ENCODE peak calls at places on chromosomes 3 and 15, in ten cellular contexts. One of them, this sample, is unnamed.

GRCh38 chr3:129123314-129124060 is 1.9 kb upstream of the RAB43 start:
- DNase-seq in fibroblast of lung: peak; percentile 65
- DNase-seq in trophoblast cell: peak; percentile 33
- DNase-seq in lung: no peak
- DNase-seq in astrocyte of the cerebellum: no peak
- DNase-seq in Right ventricle myocardium superior: no peak
- DNase-seq in stimulated activated CD4-positive, alpha-beta T cell treated with anti-CD3 and anti-CD28 coated beads, TNF-alpha, amount 100 ng/mL, for 4 hours: no peak
- DNase-seq in mucosa of descending colon: no peak
- DNase-seq in stimulated activated CD8-positive, alpha-beta memory T cell treated with anti-CD3 and anti-CD28 coated beads, Interleukin-4, amount 100 ng/mL, for 24 hours: no peak
- DNase-seq in stomach: no peak
- DNase-seq in this sample: no peak

GRCh38 chr15:41881925-41882688 is 11.7 kb downstream of the SPTBN5 start:
- DNase-seq in trophoblast cell: peak; percentile 47
- DNase-seq in stimulated activated CD4-positive, alpha-beta T cell treated with anti-CD3 and anti-CD28 coated beads, TNF-alpha, amount 100 ng/mL, for 4 hours: no peak
- DNase-seq in mucosa of descending colon: no peak
- DNase-seq in Right ventricle myocardium superior: peak; percentile 70
- DNase-seq in stomach: peak; percentile 48
- DNase-seq in stimulated activated CD8-positive, alpha-beta memory T cell treated with anti-CD3 and anti-CD28 coated beads, Interleukin-4, amount 100 ng/mL, for 24 hours: no peak
- DNase-seq in fibroblast of lung: no peak
- DNase-seq in astrocyte of the cerebellum: no peak
- DNase-seq in lung: no peak
- DNase-seq in this sample: no peak

GRCh38 chr15:75928680-75929608 is 25.3 kb downstream of the FBXO22 start:
- DNase-seq in astrocyte of the cerebellum: no peak
- DNase-seq in Right ventricle myocardium superior: no peak
- DNase-seq in stimulated activated CD8-positive, alpha-beta memory T cell treated with anti-CD3 and anti-CD28 coated beads, Interleukin-4, amount 100 ng/mL, for 24 hours: no peak
- DNase-seq in stomach: peak; percentile 26
- DNase-seq in trophoblast cell: peak; percentile 62
- DNase-seq in mucosa of descending colon: no peak
- DNase-seq in lung: no peak
- DNase-seq in stimulated activated CD4-positive, alpha-beta T cell treated with anti-CD3 and anti-CD28 coated beads, TNF-alpha, amount 100 ng/mL, for 4 hours: no peak
- DNase-seq in fibroblast of lung: peak; percentile 39
- DNase-seq in this sample: no peak

GRCh38 chr3:162072656-162073055 is 576.0 kb downstream of the OTOL1 start:
- DNase-seq in stomach: no peak
- DNase-seq in lung: no peak
- DNase-seq in mucosa of descending colon: no peak
- DNase-seq in astrocyte of the cerebellum: no peak
- DNase-seq in stimulated activated CD4-positive, alpha-beta T cell treated with anti-CD3 and anti-CD28 coated beads, TNF-alpha, amount 100 ng/mL, for 4 hours: no peak
- DNase-seq in fibroblast of lung: no peak
- DNase-seq in Right ventricle myocardium superior: no peak
- DNase-seq in trophoblast cell: no peak
- DNase-seq in stimulated activated CD8-positive, alpha-beta memory T cell treated with anti-CD3 and anti-CD28 coated beads, Interleukin-4, amount 100 ng/mL, for 24 hours: no peak
- DNase-seq in this sample: no peak

GRCh38 chr3:5813521-5813920 is 626.0 kb downstream of the EDEM1 start:
- DNase-seq in stimulated activated CD4-positive, alpha-beta T cell treated with anti-CD3 and anti-CD28 coated beads, TNF-alpha, amount 100 ng/mL, for 4 hours: no peak
- DNase-seq in trophoblast cell: peak; percentile 37
- DNase-seq in mucosa of descending colon: no peak
- DNase-seq in Right ventricle myocardium superior: no peak
- DNase-seq in lung: no peak
- DNase-seq in astrocyte of the cerebellum: peak; percentile 8
- DNase-seq in stimulated activated CD8-positive, alpha-beta memory T cell treated with anti-CD3 and anti-CD28 coated beads, Interleukin-4, amount 100 ng/mL, for 24 hours: no peak
- DNase-seq in stomach: no peak
- DNase-seq in fibroblast of lung: no peak
- DNase-seq in this sample: no peak

GRCh38 chr3:9121366-9121765 is 128.1 kb downstream of the SRGAP3 start:
- DNase-seq in mucosa of descending colon: no peak
- DNase-seq in stimulated activated CD4-positive, alpha-beta T cell treated with anti-CD3 and anti-CD28 coated beads, TNF-alpha, amount 100 ng/mL, for 4 hours: no peak
- DNase-seq in trophoblast cell: no peak
- DNase-seq in stomach: no peak
- DNase-seq in lung: no peak
- DNase-seq in stimulated activated CD8-positive, alpha-beta memory T cell treated with anti-CD3 and anti-CD28 coated beads, Interleukin-4, amount 100 ng/mL, for 24 hours: no peak
- DNase-seq in Right ventricle myocardium superior: no peak
- DNase-seq in astrocyte of the cerebellum: no peak
- DNase-seq in fibroblast of lung: no peak
- DNase-seq in this sample: no peak

GRCh38 chr3:94293793-94294195 is 230.9 kb downstream of the NSUN3 start:
- DNase-seq in Right ventricle myocardium superior: no peak
- DNase-seq in stimulated activated CD8-positive, alpha-beta memory T cell treated with anti-CD3 and anti-CD28 coated beads, Interleukin-4, amount 100 ng/mL, for 24 hours: no peak
- DNase-seq in fibroblast of lung: no peak
- DNase-seq in stimulated activated CD4-positive, alpha-beta T cell treated with anti-CD3 and anti-CD28 coated beads, TNF-alpha, amount 100 ng/mL, for 4 hours: no peak
- DNase-seq in lung: no peak
- DNase-seq in stomach: no peak
- DNase-seq in trophoblast cell: no peak
- DNase-seq in astrocyte of the cerebellum: no peak
- DNase-seq in mucosa of descending colon: no peak
- DNase-seq in this sample: no peak

GRCh38 chr3:138824114-138824506 is 10.6 kb downstream of the PIK3CB start:
- DNase-seq in stimulated activated CD8-positive, alpha-beta memory T cell treated with anti-CD3 and anti-CD28 coated beads, Interleukin-4, amount 100 ng/mL, for 24 hours: no peak
- DNase-seq in stomach: no peak
- DNase-seq in fibroblast of lung: no peak
- DNase-seq in lung: no peak
- DNase-seq in stimulated activated CD4-positive, alpha-beta T cell treated with anti-CD3 and anti-CD28 coated beads, TNF-alpha, amount 100 ng/mL, for 4 hours: no peak
- DNase-seq in Right ventricle myocardium superior: no peak
- DNase-seq in astrocyte of the cerebellum: no peak
- DNase-seq in trophoblast cell: no peak
- DNase-seq in mucosa of descending colon: no peak
- DNase-seq in this sample: no peak

GRCh38 chr15:96374494-96374893 is 44.0 kb downstream of the NR2F2 start:
- DNase-seq in stomach: no peak
- DNase-seq in stimulated activated CD4-positive, alpha-beta T cell treated with anti-CD3 and anti-CD28 coated beads, TNF-alpha, amount 100 ng/mL, for 4 hours: no peak
- DNase-seq in Right ventricle myocardium superior: no peak
- DNase-seq in lung: no peak
- DNase-seq in mucosa of descending colon: no peak
- DNase-seq in trophoblast cell: no peak
- DNase-seq in stimulated activated CD8-positive, alpha-beta memory T cell treated with anti-CD3 and anti-CD28 coated beads, Interleukin-4, amount 100 ng/mL, for 24 hours: no peak
- DNase-seq in fibroblast of lung: peak; percentile 66
- DNase-seq in astrocyte of the cerebellum: no peak
- DNase-seq in this sample: no peak

GRCh38 chr3:41234823-41235722 is 35.8 kb downstream of the CTNNB1 start:
- DNase-seq in stimulated activated CD4-positive, alpha-beta T cell treated with anti-CD3 and anti-CD28 coated beads, TNF-alpha, amount 100 ng/mL, for 4 hours: no peak
- DNase-seq in Right ventricle myocardium superior: no peak
- DNase-seq in fibroblast of lung: peak; percentile 66
- DNase-seq in stomach: no peak
- DNase-seq in astrocyte of the cerebellum: peak; percentile 44
- DNase-seq in lung: no peak
- DNase-seq in stimulated activated CD8-positive, alpha-beta memory T cell treated with anti-CD3 and anti-CD28 coated beads, Interleukin-4, amount 100 ng/mL, for 24 hours: no peak
- DNase-seq in trophoblast cell: no peak
- DNase-seq in mucosa of descending colon: no peak
- DNase-seq in this sample: no peak

GRCh38 chr3:158845748-158846350 is 44.0 kb downstream of the MFSD1 start:
- DNase-seq in trophoblast cell: peak; percentile 59
- DNase-seq in astrocyte of the cerebellum: peak; percentile 9
- DNase-seq in stimulated activated CD8-positive, alpha-beta memory T cell treated with anti-CD3 and anti-CD28 coated beads, Interleukin-4, amount 100 ng/mL, for 24 hours: no peak
- DNase-seq in lung: no peak
- DNase-seq in Right ventricle myocardium superior: no peak
- DNase-seq in fibroblast of lung: peak; percentile 19
- DNase-seq in stomach: no peak
- DNase-seq in stimulated activated CD4-positive, alpha-beta T cell treated with anti-CD3 and anti-CD28 coated beads, TNF-alpha, amount 100 ng/mL, for 4 hours: no peak
- DNase-seq in mucosa of descending colon: no peak
- DNase-seq in this sample: no peak

GRCh38 chr3:132210476-132211346 is 106.5 kb upstream of the ACP3 start:
- DNase-seq in Right ventricle myocardium superior: no peak
- DNase-seq in trophoblast cell: peak; percentile 77
- DNase-seq in mucosa of descending colon: no peak
- DNase-seq in stimulated activated CD4-positive, alpha-beta T cell treated with anti-CD3 and anti-CD28 coated beads, TNF-alpha, amount 100 ng/mL, for 4 hours: no peak
- DNase-seq in astrocyte of the cerebellum: no peak
- DNase-seq in lung: peak; percentile 31
- DNase-seq in stomach: peak; percentile 63
- DNase-seq in fibroblast of lung: no peak
- DNase-seq in stimulated activated CD8-positive, alpha-beta memory T cell treated with anti-CD3 and anti-CD28 coated beads, Interleukin-4, amount 100 ng/mL, for 24 hours: no peak
- DNase-seq in this sample: peak; percentile 1

GRCh38 chr3:30752961-30753360 is 141.5 kb downstream of the GADL1 start:
- DNase-seq in stimulated activated CD8-positive, alpha-beta memory T cell treated with anti-CD3 and anti-CD28 coated beads, Interleukin-4, amount 100 ng/mL, for 24 hours: no peak
- DNase-seq in stomach: peak; percentile 34
- DNase-seq in fibroblast of lung: peak; percentile 87
- DNase-seq in trophoblast cell: peak; percentile 83
- DNase-seq in astrocyte of the cerebellum: peak; percentile 15
- DNase-seq in stimulated activated CD4-positive, alpha-beta T cell treated with anti-CD3 and anti-CD28 coated beads, TNF-alpha, amount 100 ng/mL, for 4 hours: no peak
- DNase-seq in mucosa of descending colon: no peak
- DNase-seq in Right ventricle myocardium superior: no peak
- DNase-seq in lung: peak; percentile 38
- DNase-seq in this sample: no peak

GRCh38 chr3:143674100-143674968 is 173.9 kb downstream of the SLC9A9 start:
- DNase-seq in stimulated activated CD8-positive, alpha-beta memory T cell treated with anti-CD3 and anti-CD28 coated beads, Interleukin-4, amount 100 ng/mL, for 24 hours: peak; percentile 46
- DNase-seq in stomach: peak; percentile 73
- DNase-seq in astrocyte of the cerebellum: peak; percentile 65
- DNase-seq in Right ventricle myocardium superior: peak; percentile 75
- DNase-seq in lung: peak; percentile 76
- DNase-seq in fibroblast of lung: peak; percentile 78
- DNase-seq in mucosa of descending colon: peak; percentile 60
- DNase-seq in stimulated activated CD4-positive, alpha-beta T cell treated with anti-CD3 and anti-CD28 coated beads, TNF-alpha, amount 100 ng/mL, for 4 hours: peak; percentile 46
- DNase-seq in trophoblast cell: peak; percentile 86
- DNase-seq in this sample: peak; percentile 50

GRCh38 chr3:47424434-47425382 is 43.9 kb downstream of the PTPN23 start:
- DNase-seq in mucosa of descending colon: no peak
- DNase-seq in fibroblast of lung: no peak
- DNase-seq in astrocyte of the cerebellum: no peak
- DNase-seq in Right ventricle myocardium superior: no peak
- DNase-seq in stimulated activated CD4-positive, alpha-beta T cell treated with anti-CD3 and anti-CD28 coated beads, TNF-alpha, amount 100 ng/mL, for 4 hours: no peak
- DNase-seq in stomach: no peak
- DNase-seq in trophoblast cell: no peak
- DNase-seq in lung: no peak
- DNase-seq in stimulated activated CD8-positive, alpha-beta memory T cell treated with anti-CD3 and anti-CD28 coated beads, Interleukin-4, amount 100 ng/mL, for 24 hours: no peak
- DNase-seq in this sample: no peak

GRCh38 chr3:101849714-101850326 is 506 bp downstream of the NFKBIZ start:
- DNase-seq in fibroblast of lung: no peak
- DNase-seq in Right ventricle myocardium superior: peak; percentile 70
- DNase-seq in stimulated activated CD4-positive, alpha-beta T cell treated with anti-CD3 and anti-CD28 coated beads, TNF-alpha, amount 100 ng/mL, for 4 hours: peak; percentile 40
- DNase-seq in mucosa of descending colon: peak; percentile 81
- DNase-seq in stomach: peak; percentile 43
- DNase-seq in lung: peak; percentile 43
- DNase-seq in astrocyte of the cerebellum: no peak
- DNase-seq in stimulated activated CD8-positive, alpha-beta memory T cell treated with anti-CD3 and anti-CD28 coated beads, Interleukin-4, amount 100 ng/mL, for 24 hours: peak; percentile 36
- DNase-seq in trophoblast cell: peak; percentile 55
- DNase-seq in this sample: peak; percentile 55

GRCh38 chr15:91348812-91349500 is 248.9 kb downstream of the SV2B start:
- DNase-seq in astrocyte of the cerebellum: no peak
- DNase-seq in mucosa of descending colon: no peak
- DNase-seq in stomach: no peak
- DNase-seq in Right ventricle myocardium superior: no peak
- DNase-seq in stimulated activated CD8-positive, alpha-beta memory T cell treated with anti-CD3 and anti-CD28 coated beads, Interleukin-4, amount 100 ng/mL, for 24 hours: no peak
- DNase-seq in lung: no peak
- DNase-seq in fibroblast of lung: no peak
- DNase-seq in trophoblast cell: no peak
- DNase-seq in stimulated activated CD4-positive, alpha-beta T cell treated with anti-CD3 and anti-CD28 coated beads, TNF-alpha, amount 100 ng/mL, for 4 hours: no peak
- DNase-seq in this sample: no peak

GRCh38 chr15:89820651-89821611 is 6.3 kb upstream of the ANPEP start:
- DNase-seq in mucosa of descending colon: no peak
- DNase-seq in astrocyte of the cerebellum: no peak
- DNase-seq in lung: no peak
- DNase-seq in trophoblast cell: peak; percentile 50
- DNase-seq in stimulated activated CD8-positive, alpha-beta memory T cell treated with anti-CD3 and anti-CD28 coated beads, Interleukin-4, amount 100 ng/mL, for 24 hours: no peak
- DNase-seq in Right ventricle myocardium superior: no peak
- DNase-seq in stomach: no peak
- DNase-seq in fibroblast of lung: peak; percentile 73
- DNase-seq in stimulated activated CD4-positive, alpha-beta T cell treated with anti-CD3 and anti-CD28 coated beads, TNF-alpha, amount 100 ng/mL, for 4 hours: no peak
- DNase-seq in this sample: no peak